ENCODE peak calls at places on chromosomes 1 and 21, in four cellular contexts. One of them, this sample, is unnamed.

GRCh38 chr1:67031121-67031520 is 22.8 kb downstream of the SLC35D1 start:
- DNase-seq in A549: no peak
- DNase-seq in endodermal cell: no peak
- DNase-seq in CD8-positive, alpha-beta memory T cell: no peak
- DNase-seq in this sample: no peak

GRCh38 chr21:38120984-38121855 is 135.6 kb upstream of the KCNJ15 start:
- DNase-seq in A549: no peak
- DNase-seq in endodermal cell: no peak
- DNase-seq in CD8-positive, alpha-beta memory T cell: no peak
- DNase-seq in this sample: no peak

GRCh38 chr1:81452693-81453344 is 347.9 kb upstream of the ADGRL2 start:
- DNase-seq in A549: no peak
- DNase-seq in endodermal cell: no peak
- DNase-seq in CD8-positive, alpha-beta memory T cell: no peak
- DNase-seq in this sample: no peak

GRCh38 chr1:33867684-33868083 is 3.8 kb downstream of the HMGB4 start:
- DNase-seq in A549: no peak
- DNase-seq in endodermal cell: no peak
- DNase-seq in CD8-positive, alpha-beta memory T cell: no peak
- DNase-seq in this sample: peak; percentile 46

GRCh38 chr1:156600733-156601121 is 552 bp downstream of the GPATCH4 start:
- DNase-seq in A549: no peak
- DNase-seq in endodermal cell: no peak
- DNase-seq in CD8-positive, alpha-beta memory T cell: no peak
- DNase-seq in this sample: no peak

GRCh38 chr1:10620776-10621175 is 146.0 kb downstream of the PEX14 start:
- DNase-seq in A549: no peak
- DNase-seq in endodermal cell: peak; percentile 24
- DNase-seq in CD8-positive, alpha-beta memory T cell: no peak
- DNase-seq in this sample: no peak

GRCh38 chr1:195604287-195604686 is 1004.0 kb downstream of the KCNT2 start:
- DNase-seq in A549: no peak
- DNase-seq in endodermal cell: no peak
- DNase-seq in CD8-positive, alpha-beta memory T cell: no peak
- DNase-seq in this sample: no peak

GRCh38 chr1:56494306-56494705 is 85.1 kb downstream of the PLPP3 start:
- DNase-seq in A549: no peak
- DNase-seq in endodermal cell: peak; percentile 77
- DNase-seq in CD8-positive, alpha-beta memory T cell: no peak
- DNase-seq in this sample: peak; percentile 73

GRCh38 chr1:220990417-220991337 is 111.4 kb downstream of the HLX start:
- DNase-seq in A549: no peak
- DNase-seq in endodermal cell: no peak
- DNase-seq in CD8-positive, alpha-beta memory T cell: no peak
- DNase-seq in this sample: no peak

GRCh38 chr1:27601771-27602509 is 2.0 kb downstream of the AHDC1 start:
- DNase-seq in A549: no peak
- DNase-seq in endodermal cell: peak; percentile 62
- DNase-seq in CD8-positive, alpha-beta memory T cell: no peak
- DNase-seq in this sample: no peak

GRCh38 chr1:222592171-222592570 is 2.4 kb upstream of the TAF1A start:
- DNase-seq in A549: no peak
- DNase-seq in endodermal cell: no peak
- DNase-seq in CD8-positive, alpha-beta memory T cell: no peak
- DNase-seq in this sample: no peak

GRCh38 chr1:240709676-240710075 is 97.7 kb upstream of the GREM2 start:
- DNase-seq in A549: no peak
- DNase-seq in endodermal cell: no peak
- DNase-seq in CD8-positive, alpha-beta memory T cell: no peak
- DNase-seq in this sample: no peak

GRCh38 chr1:120179420-120180348 is 3.4 kb upstream of the SEC22B start:
- DNase-seq in A549: no peak
- DNase-seq in endodermal cell: peak; percentile 69
- DNase-seq in CD8-positive, alpha-beta memory T cell: no peak
- DNase-seq in this sample: no peak

GRCh38 chr1:88910401-88910800 is 19.0 kb upstream of the GTF2B start:
- DNase-seq in A549: no peak
- DNase-seq in endodermal cell: no peak
- DNase-seq in CD8-positive, alpha-beta memory T cell: no peak
- DNase-seq in this sample: no peak

GRCh38 chr1:67583462-67583950 is 101.5 kb upstream of the GADD45A start:
- DNase-seq in A549: no peak
- DNase-seq in endodermal cell: no peak
- DNase-seq in CD8-positive, alpha-beta memory T cell: no peak
- DNase-seq in this sample: no peak

GRCh38 chr1:181352695-181353094 is 130.6 kb upstream of the CACNA1E start:
- DNase-seq in A549: no peak
- DNase-seq in endodermal cell: peak; percentile 16
- DNase-seq in CD8-positive, alpha-beta memory T cell: no peak
- DNase-seq in this sample: no peak

GRCh38 chr21:33687634-33688033 is 45.3 kb downstream of the ITSN1 start:
- DNase-seq in A549: no peak
- DNase-seq in endodermal cell: no peak
- DNase-seq in CD8-positive, alpha-beta memory T cell: no peak
- DNase-seq in this sample: no peak

GRCh38 chr1:6822530-6823359 is 37.5 kb downstream of the CAMTA1 start:
- DNase-seq in A549: no peak
- DNase-seq in endodermal cell: no peak
- DNase-seq in CD8-positive, alpha-beta memory T cell: no peak
- DNase-seq in this sample: no peak

GRCh38 chr1:93910305-93910704 is 1.1 kb upstream of the GCLM start:
- DNase-seq in A549: no peak
- DNase-seq in endodermal cell: no peak
- DNase-seq in CD8-positive, alpha-beta memory T cell: no peak
- DNase-seq in this sample: no peak

GRCh38 chr1:164602480-164603093 is 43.6 kb downstream of the PBX1 start:
- DNase-seq in A549: no peak
- DNase-seq in endodermal cell: peak; percentile 86
- DNase-seq in CD8-positive, alpha-beta memory T cell: no peak
- DNase-seq in this sample: peak; percentile 76

GRCh38 chr1:101079341-101079740 is 53.8 kb upstream of the DPH5 start:
- DNase-seq in A549: no peak
- DNase-seq in endodermal cell: no peak
- DNase-seq in CD8-positive, alpha-beta memory T cell: no peak
- DNase-seq in this sample: no peak

GRCh38 chr1:38034871-38035270 is 11.7 kb downstream of the POU3F1 start:
- DNase-seq in A549: no peak
- DNase-seq in endodermal cell: no peak
- DNase-seq in CD8-positive, alpha-beta memory T cell: no peak
- DNase-seq in this sample: no peak

GRCh38 chr21:35084869-35085268 is 35.8 kb upstream of the RUNX1 start:
- DNase-seq in A549: peak; percentile 3
- DNase-seq in endodermal cell: no peak
- DNase-seq in CD8-positive, alpha-beta memory T cell: no peak
- DNase-seq in this sample: no peak

GRCh38 chr1:8989821-8990220 is 36.4 kb downstream of the SLC2A7 start:
- DNase-seq in A549: no peak
- DNase-seq in endodermal cell: no peak
- DNase-seq in CD8-positive, alpha-beta memory T cell: no peak
- DNase-seq in this sample: no peak

GRCh38 chr1:236438614-236439013 is 44.5 kb downstream of the EDARADD start:
- DNase-seq in A549: no peak
- DNase-seq in endodermal cell: no peak
- DNase-seq in CD8-positive, alpha-beta memory T cell: no peak
- DNase-seq in this sample: no peak

GRCh38 chr1:157021688-157022087 is 23.9 kb downstream of the ARHGEF11 start:
- DNase-seq in A549: no peak
- DNase-seq in endodermal cell: no peak
- DNase-seq in CD8-positive, alpha-beta memory T cell: no peak
- DNase-seq in this sample: no peak

GRCh38 chr1:220881918-220882891 is 3.0 kb downstream of the HLX start:
- DNase-seq in A549: no peak
- DNase-seq in endodermal cell: peak; percentile 96
- DNase-seq in CD8-positive, alpha-beta memory T cell: no peak
- DNase-seq in this sample: peak; percentile 86

GRCh38 chr1:19427087-19427781 is 58.1 kb downstream of the CAPZB start:
- DNase-seq in A549: no peak
- DNase-seq in endodermal cell: no peak
- DNase-seq in CD8-positive, alpha-beta memory T cell: no peak
- DNase-seq in this sample: no peak

GRCh38 chr1:19432943-19433609 is 52.3 kb downstream of the CAPZB start:
- DNase-seq in A549: no peak
- DNase-seq in endodermal cell: no peak
- DNase-seq in CD8-positive, alpha-beta memory T cell: no peak
- DNase-seq in this sample: no peak

GRCh38 chr1:19430121-19431068 is 54.9 kb downstream of the CAPZB start:
- DNase-seq in A549: peak; percentile 41
- DNase-seq in endodermal cell: no peak
- DNase-seq in CD8-positive, alpha-beta memory T cell: no peak
- DNase-seq in this sample: no peak

GRCh38 chr1:19426294-19427086 is 58.8 kb downstream of the CAPZB start:
- DNase-seq in A549: no peak
- DNase-seq in endodermal cell: no peak
- DNase-seq in CD8-positive, alpha-beta memory T cell: no peak
- DNase-seq in this sample: no peak

GRCh38 chr1:19429611-19430010 is 55.7 kb downstream of the CAPZB start:
- DNase-seq in A549: no peak
- DNase-seq in endodermal cell: no peak
- DNase-seq in CD8-positive, alpha-beta memory T cell: no peak
- DNase-seq in this sample: no peak
- H3K4me1 ChIP-seq in A549: peaks cover 24% of the 10 kb centered on the region
- H3K4me1 ChIP-seq in endodermal cell: peaks cover 10% of the 10 kb centered on the region
- H3K4me1 ChIP-seq in CD8-positive, alpha-beta memory T cell: peaks cover 86% of the 10 kb centered on the region
- H3K4me1 ChIP-seq in this sample: no peaks in the 10 kb centered on the region

GRCh38 chr1:76142771-76143540 is 68.4 kb downstream of the ST6GALNAC3 start:
- DNase-seq in A549: no peak
- DNase-seq in endodermal cell: no peak
- DNase-seq in CD8-positive, alpha-beta memory T cell: no peak
- DNase-seq in this sample: no peak
- H3K4me1 ChIP-seq in A549: no peaks in the 10 kb centered on the region
- H3K4me1 ChIP-seq in endodermal cell: peaks cover 2% of the 10 kb centered on the region
- H3K4me1 ChIP-seq in CD8-positive, alpha-beta memory T cell: no peaks in the 10 kb centered on the region
- H3K4me1 ChIP-seq in this sample: peaks cover 7% of the 10 kb centered on the region

GRCh38 chr1:71857862-71858261 is 424.5 kb downstream of the NEGR1 start:
- DNase-seq in A549: no peak
- DNase-seq in endodermal cell: no peak
- DNase-seq in CD8-positive, alpha-beta memory T cell: no peak
- DNase-seq in this sample: no peak
- H3K4me1 ChIP-seq in A549: no peaks in the 10 kb centered on the region
- H3K4me1 ChIP-seq in endodermal cell: no peaks in the 10 kb centered on the region
- H3K4me1 ChIP-seq in CD8-positive, alpha-beta memory T cell: no peaks in the 10 kb centered on the region
- H3K4me1 ChIP-seq in this sample: no peaks in the 10 kb centered on the region

GRCh38 chr1:232440325-232441059 is 189.4 kb downstream of the SIPA1L2 start:
- DNase-seq in A549: no peak
- DNase-seq in endodermal cell: no peak
- DNase-seq in CD8-positive, alpha-beta memory T cell: no peak
- DNase-seq in this sample: no peak

GRCh38 chr1:232439011-232439410 is 190.9 kb downstream of the SIPA1L2 start:
- DNase-seq in A549: no peak
- DNase-seq in endodermal cell: no peak
- DNase-seq in CD8-positive, alpha-beta memory T cell: no peak
- DNase-seq in this sample: no peak

GRCh38 chr1:232445361-232446106 is 184.4 kb downstream of the SIPA1L2 start:
- DNase-seq in A549: no peak
- DNase-seq in endodermal cell: no peak
- DNase-seq in CD8-positive, alpha-beta memory T cell: no peak
- DNase-seq in this sample: no peak

GRCh38 chr1:232447125-232447524 is 182.8 kb downstream of the SIPA1L2 start:
- DNase-seq in A549: no peak
- DNase-seq in endodermal cell: no peak
- DNase-seq in CD8-positive, alpha-beta memory T cell: no peak
- DNase-seq in this sample: no peak

GRCh38 chr1:232443372-232443771 is 186.6 kb downstream of the SIPA1L2 start:
- DNase-seq in A549: no peak
- DNase-seq in endodermal cell: no peak
- DNase-seq in CD8-positive, alpha-beta memory T cell: no peak
- DNase-seq in this sample: no peak
- H3K4me1 ChIP-seq in A549: no peaks in the 10 kb centered on the region
- H3K4me1 ChIP-seq in endodermal cell: peaks cover 4% of the 10 kb centered on the region
- H3K4me1 ChIP-seq in CD8-positive, alpha-beta memory T cell: no peaks in the 10 kb centered on the region
- H3K4me1 ChIP-seq in this sample: no peaks in the 10 kb centered on the region

GRCh38 chr1:22141493-22141892 is 1.4 kb downstream of the WNT4 start:
- DNase-seq in A549: no peak
- DNase-seq in endodermal cell: no peak
- DNase-seq in CD8-positive, alpha-beta memory T cell: no peak
- DNase-seq in this sample: no peak

GRCh38 chr1:22137006-22137720 is 5.7 kb downstream of the WNT4 start:
- DNase-seq in A549: no peak
- DNase-seq in endodermal cell: peak; percentile 76
- DNase-seq in CD8-positive, alpha-beta memory T cell: no peak
- DNase-seq in this sample: no peak

GRCh38 chr1:22140681-22141080 is 2.2 kb downstream of the WNT4 start:
- DNase-seq in A549: no peak
- DNase-seq in endodermal cell: peak; percentile 72
- DNase-seq in CD8-positive, alpha-beta memory T cell: no peak
- DNase-seq in this sample: no peak

GRCh38 chr1:22139817-22140216 is 3.1 kb downstream of the WNT4 start:
- DNase-seq in A549: no peak
- DNase-seq in endodermal cell: peak; percentile 72
- DNase-seq in CD8-positive, alpha-beta memory T cell: no peak
- DNase-seq in this sample: no peak

GRCh38 chr1:22139066-22139594 is 3.8 kb downstream of the WNT4 start:
- DNase-seq in A549: no peak
- DNase-seq in endodermal cell: no peak
- DNase-seq in CD8-positive, alpha-beta memory T cell: no peak
- DNase-seq in this sample: no peak
- H3K4me1 ChIP-seq in A549: peaks cover 5% of the 10 kb centered on the region
- H3K4me1 ChIP-seq in endodermal cell: peaks cover 12% of the 10 kb centered on the region
- H3K4me1 ChIP-seq in CD8-positive, alpha-beta memory T cell: no peaks in the 10 kb centered on the region
- H3K4me1 ChIP-seq in this sample: peaks cover 30% of the 10 kb centered on the region